ENCODE peak calls at places on chromosomes 1 and 21, in five cellular contexts. One of them, this sample, is unnamed.

GRCh38 chr1:118360817-118361216 is 175.8 kb upstream of the SPAG17 start:
- DNase-seq in activated CD4-positive, alpha-beta T cell treated with anti-CD3 and anti-CD28 coated beads for 24 hours: no peak
- DNase-seq in activated CD4-positive, alpha-beta memory T cell treated with anti-CD3 and anti-CD28 coated beads, Interleukin-2, amount 10 ng/mL, durations not matched to agents 7 days and 5 days: no peak
- DNase-seq in stomach: no peak
- DNase-seq in psoas muscle: no peak
- DNase-seq in this sample: no peak

GRCh38 chr1:26408604-26409003 is 2.0 kb upstream of the LIN28A start:
- DNase-seq in activated CD4-positive, alpha-beta T cell treated with anti-CD3 and anti-CD28 coated beads for 24 hours: peak; percentile 56
- DNase-seq in activated CD4-positive, alpha-beta memory T cell treated with anti-CD3 and anti-CD28 coated beads, Interleukin-2, amount 10 ng/mL, durations not matched to agents 7 days and 5 days: peak; percentile 80
- DNase-seq in stomach: peak; percentile 68
- DNase-seq in psoas muscle: peak; percentile 84
- DNase-seq in this sample: peak; percentile 35

GRCh38 chr1:154453155-154453554 is 48.0 kb downstream of the IL6R start:
- DNase-seq in activated CD4-positive, alpha-beta T cell treated with anti-CD3 and anti-CD28 coated beads for 24 hours: no peak
- DNase-seq in activated CD4-positive, alpha-beta memory T cell treated with anti-CD3 and anti-CD28 coated beads, Interleukin-2, amount 10 ng/mL, durations not matched to agents 7 days and 5 days: no peak
- DNase-seq in stomach: no peak
- DNase-seq in psoas muscle: no peak
- DNase-seq in this sample: no peak

GRCh38 chr1:205191617-205192016 is 19.9 kb downstream of the DSTYK start:
- DNase-seq in activated CD4-positive, alpha-beta T cell treated with anti-CD3 and anti-CD28 coated beads for 24 hours: no peak
- DNase-seq in activated CD4-positive, alpha-beta memory T cell treated with anti-CD3 and anti-CD28 coated beads, Interleukin-2, amount 10 ng/mL, durations not matched to agents 7 days and 5 days: no peak
- DNase-seq in stomach: no peak
- DNase-seq in psoas muscle: no peak
- DNase-seq in this sample: no peak

GRCh38 chr1:56150441-56151215 is 428.7 kb downstream of the PLPP3 start:
- DNase-seq in activated CD4-positive, alpha-beta T cell treated with anti-CD3 and anti-CD28 coated beads for 24 hours: no peak
- DNase-seq in activated CD4-positive, alpha-beta memory T cell treated with anti-CD3 and anti-CD28 coated beads, Interleukin-2, amount 10 ng/mL, durations not matched to agents 7 days and 5 days: no peak
- DNase-seq in stomach: no peak
- DNase-seq in psoas muscle: no peak
- DNase-seq in this sample: no peak

GRCh38 chr1:24294757-24295371 is 24.3 kb upstream of the GRHL3 start:
- DNase-seq in activated CD4-positive, alpha-beta T cell treated with anti-CD3 and anti-CD28 coated beads for 24 hours: no peak
- DNase-seq in activated CD4-positive, alpha-beta memory T cell treated with anti-CD3 and anti-CD28 coated beads, Interleukin-2, amount 10 ng/mL, durations not matched to agents 7 days and 5 days: no peak
- DNase-seq in stomach: peak; percentile 40
- DNase-seq in psoas muscle: peak; percentile 62
- DNase-seq in this sample: no peak

GRCh38 chr1:230301322-230301721 is 124.8 kb downstream of the PGBD5 start:
- DNase-seq in activated CD4-positive, alpha-beta T cell treated with anti-CD3 and anti-CD28 coated beads for 24 hours: no peak
- DNase-seq in activated CD4-positive, alpha-beta memory T cell treated with anti-CD3 and anti-CD28 coated beads, Interleukin-2, amount 10 ng/mL, durations not matched to agents 7 days and 5 days: no peak
- DNase-seq in stomach: no peak
- DNase-seq in psoas muscle: peak; percentile 23
- DNase-seq in this sample: no peak

GRCh38 chr1:76281306-76281705 is 206.8 kb downstream of the ST6GALNAC3 start:
- DNase-seq in activated CD4-positive, alpha-beta T cell treated with anti-CD3 and anti-CD28 coated beads for 24 hours: no peak
- DNase-seq in activated CD4-positive, alpha-beta memory T cell treated with anti-CD3 and anti-CD28 coated beads, Interleukin-2, amount 10 ng/mL, durations not matched to agents 7 days and 5 days: no peak
- DNase-seq in stomach: no peak
- DNase-seq in psoas muscle: no peak
- DNase-seq in this sample: no peak

GRCh38 chr1:47709302-47710074 is 271.6 kb downstream of the FOXD2 start:
- DNase-seq in activated CD4-positive, alpha-beta T cell treated with anti-CD3 and anti-CD28 coated beads for 24 hours: no peak
- DNase-seq in activated CD4-positive, alpha-beta memory T cell treated with anti-CD3 and anti-CD28 coated beads, Interleukin-2, amount 10 ng/mL, durations not matched to agents 7 days and 5 days: no peak
- DNase-seq in stomach: no peak
- DNase-seq in psoas muscle: peak; percentile 55
- DNase-seq in this sample: no peak

GRCh38 chr1:235075121-235075954 is 53.3 kb downstream of the TOMM20 start:
- DNase-seq in activated CD4-positive, alpha-beta T cell treated with anti-CD3 and anti-CD28 coated beads for 24 hours: peak; percentile 68
- DNase-seq in activated CD4-positive, alpha-beta memory T cell treated with anti-CD3 and anti-CD28 coated beads, Interleukin-2, amount 10 ng/mL, durations not matched to agents 7 days and 5 days: peak; percentile 75
- DNase-seq in stomach: peak; percentile 78
- DNase-seq in psoas muscle: peak; percentile 88
- DNase-seq in this sample: no peak

GRCh38 chr1:24293392-24294227 is 25.5 kb upstream of the GRHL3 start:
- DNase-seq in activated CD4-positive, alpha-beta T cell treated with anti-CD3 and anti-CD28 coated beads for 24 hours: no peak
- DNase-seq in activated CD4-positive, alpha-beta memory T cell treated with anti-CD3 and anti-CD28 coated beads, Interleukin-2, amount 10 ng/mL, durations not matched to agents 7 days and 5 days: no peak
- DNase-seq in stomach: no peak
- DNase-seq in psoas muscle: no peak
- DNase-seq in this sample: no peak

GRCh38 chr1:156845055-156845952 is 13.6 kb downstream of the INSRR start:
- DNase-seq in activated CD4-positive, alpha-beta T cell treated with anti-CD3 and anti-CD28 coated beads for 24 hours: no peak
- DNase-seq in activated CD4-positive, alpha-beta memory T cell treated with anti-CD3 and anti-CD28 coated beads, Interleukin-2, amount 10 ng/mL, durations not matched to agents 7 days and 5 days: peak; percentile 32
- DNase-seq in stomach: no peak
- DNase-seq in psoas muscle: peak; percentile 39
- DNase-seq in this sample: no peak

GRCh38 chr1:93516164-93516563 is 68.2 kb downstream of the FNBP1L start:
- DNase-seq in activated CD4-positive, alpha-beta T cell treated with anti-CD3 and anti-CD28 coated beads for 24 hours: no peak
- DNase-seq in activated CD4-positive, alpha-beta memory T cell treated with anti-CD3 and anti-CD28 coated beads, Interleukin-2, amount 10 ng/mL, durations not matched to agents 7 days and 5 days: no peak
- DNase-seq in stomach: no peak
- DNase-seq in psoas muscle: no peak
- DNase-seq in this sample: no peak

GRCh38 chr1:201348211-201348566 is 29.3 kb downstream of the TNNT2 start:
- DNase-seq in activated CD4-positive, alpha-beta T cell treated with anti-CD3 and anti-CD28 coated beads for 24 hours: no peak
- DNase-seq in activated CD4-positive, alpha-beta memory T cell treated with anti-CD3 and anti-CD28 coated beads, Interleukin-2, amount 10 ng/mL, durations not matched to agents 7 days and 5 days: peak; percentile 40
- DNase-seq in stomach: peak; percentile 50
- DNase-seq in psoas muscle: no peak
- DNase-seq in this sample: peak; percentile 31

GRCh38 chr1:74690909-74691308 is 17.3 kb upstream of the ERICH3 start:
- DNase-seq in activated CD4-positive, alpha-beta T cell treated with anti-CD3 and anti-CD28 coated beads for 24 hours: no peak
- DNase-seq in activated CD4-positive, alpha-beta memory T cell treated with anti-CD3 and anti-CD28 coated beads, Interleukin-2, amount 10 ng/mL, durations not matched to agents 7 days and 5 days: no peak
- DNase-seq in stomach: no peak
- DNase-seq in psoas muscle: no peak
- DNase-seq in this sample: no peak

GRCh38 chr1:182338806-182339370 is 52.7 kb downstream of the GLUL start:
- DNase-seq in activated CD4-positive, alpha-beta T cell treated with anti-CD3 and anti-CD28 coated beads for 24 hours: no peak
- DNase-seq in activated CD4-positive, alpha-beta memory T cell treated with anti-CD3 and anti-CD28 coated beads, Interleukin-2, amount 10 ng/mL, durations not matched to agents 7 days and 5 days: no peak
- DNase-seq in stomach: no peak
- DNase-seq in psoas muscle: no peak
- DNase-seq in this sample: no peak

GRCh38 chr1:76083189-76083588 is 8.6 kb downstream of the ST6GALNAC3 start:
- DNase-seq in activated CD4-positive, alpha-beta T cell treated with anti-CD3 and anti-CD28 coated beads for 24 hours: no peak
- DNase-seq in activated CD4-positive, alpha-beta memory T cell treated with anti-CD3 and anti-CD28 coated beads, Interleukin-2, amount 10 ng/mL, durations not matched to agents 7 days and 5 days: no peak
- DNase-seq in stomach: no peak
- DNase-seq in psoas muscle: no peak
- DNase-seq in this sample: no peak

GRCh38 chr1:4050998-4051397 is 150.9 kb upstream of the C1orf174 start:
- DNase-seq in activated CD4-positive, alpha-beta T cell treated with anti-CD3 and anti-CD28 coated beads for 24 hours: no peak
- DNase-seq in activated CD4-positive, alpha-beta memory T cell treated with anti-CD3 and anti-CD28 coated beads, Interleukin-2, amount 10 ng/mL, durations not matched to agents 7 days and 5 days: no peak
- DNase-seq in stomach: no peak
- DNase-seq in psoas muscle: no peak
- DNase-seq in this sample: no peak

GRCh38 chr21:34223376-34223775 is 140.4 kb upstream of the KCNE2 start:
- DNase-seq in activated CD4-positive, alpha-beta T cell treated with anti-CD3 and anti-CD28 coated beads for 24 hours: no peak
- DNase-seq in activated CD4-positive, alpha-beta memory T cell treated with anti-CD3 and anti-CD28 coated beads, Interleukin-2, amount 10 ng/mL, durations not matched to agents 7 days and 5 days: no peak
- DNase-seq in stomach: no peak
- DNase-seq in psoas muscle: no peak
- DNase-seq in this sample: peak; percentile 56

GRCh38 chr1:65048325-65048724 is 82.0 kb upstream of the JAK1 start:
- DNase-seq in activated CD4-positive, alpha-beta T cell treated with anti-CD3 and anti-CD28 coated beads for 24 hours: no peak
- DNase-seq in activated CD4-positive, alpha-beta memory T cell treated with anti-CD3 and anti-CD28 coated beads, Interleukin-2, amount 10 ng/mL, durations not matched to agents 7 days and 5 days: no peak
- DNase-seq in stomach: no peak
- DNase-seq in psoas muscle: no peak
- DNase-seq in this sample: no peak

This sample was measured in AML-193.